ENCODE peak calls at places on chromosomes 12 and 14, in four cellular contexts. Z is GM12865; U is kidney epithelial cell; P is CD8-positive, alpha-beta T cell. O is an unnamed sample.

GRCh38 chr14:83255015-83255726 is 1721.5 kb upstream of the SEL1L start:
- DNase-seq in Z (peak), U (peak), P (no peak), O (no peak)

GRCh38 chr12:50302686-50303085 is 19.4 kb upstream of the LIMA1 start:
- DNase-seq in Z (no peak), U (no peak), P (no peak), O (no peak)

GRCh38 chr14:92247347-92247746 is 75.6 kb upstream of the SLC24A4 start:
- DNase-seq in Z (no peak), U (no peak), P (no peak), O (no peak)

GRCh38 chr12:50542448-50542847 is 37.7 kb downstream of the DIP2B start:
- DNase-seq in Z (peak), U (no peak), P (no peak), O (no peak)

GRCh38 chr12:513446-513845 is 53.7 kb downstream of the B4GALNT3 start:
- DNase-seq in Z (no peak), U (no peak), P (no peak), O (no peak)

GRCh38 chr14:67577181-67577580 is 22.9 kb downstream of the PIGH start:
- DNase-seq in Z (no peak), U (no peak), P (no peak), O (no peak)

GRCh38 chr14:92513204-92513965 is at the start of gene RIN3:
- DNase-seq in Z (peak), U (no peak), P (no peak), O (no peak)

GRCh38 chr12:45257185-45257585 is 41.3 kb downstream of the ANO6 start:
- DNase-seq in Z (peak), U (no peak), P (no peak), O (no peak)

GRCh38 chr12:43676183-43676813 is 82.3 kb downstream of the PUS7L start:
- DNase-seq in Z (peak), U (no peak), P (no peak), O (peak)

GRCh38 chr14:88895116-88895515 is 70.7 kb downstream of the TTC8 start:
- DNase-seq in Z (no peak), U (no peak), P (no peak), O (no peak)

GRCh38 chr14:39233680-39234326 is at the start of gene MIA2:
- DNase-seq in Z (no peak), U (no peak), P (no peak), O (no peak)
- H3K4me3 ChIP-seq in Z (no peak), U (peak), P (no peak), O (no peak)

GRCh38 chr14:104964546-104964945 is 13.6 kb downstream of the AHNAK2 start:
- DNase-seq in Z (no peak), U (no peak), P (no peak), O (no peak)
- TF ChIP-seq CTCF in Z (no peak), U (no peak), P (no peak), O (no peak)

DNA sequence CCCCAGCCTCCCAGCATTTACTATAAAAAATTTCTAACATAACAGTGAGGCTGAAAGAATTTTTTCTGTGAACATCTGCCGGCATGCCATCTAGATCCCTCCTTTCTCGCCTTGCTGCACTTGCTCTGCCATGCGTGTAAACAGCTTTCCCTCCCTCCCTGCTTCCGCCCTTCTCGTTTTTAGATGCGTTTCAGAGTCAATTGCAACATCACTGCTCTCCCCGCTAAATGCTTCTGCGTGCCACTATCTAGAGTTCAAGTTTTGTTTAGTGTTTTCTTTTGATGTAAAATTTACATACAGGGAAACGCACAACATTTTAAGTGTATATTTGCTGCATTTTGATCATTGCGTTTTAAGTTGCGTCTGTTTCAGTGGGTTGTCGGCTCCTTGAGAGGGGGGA is 83.6 kb downstream of the CCDC92 start:
- DNase-seq in Z (no peak), U (no peak), P (no peak), O (no peak)
- H3K4me3 ChIP-seq in Z (no peak), U (no peak), P (no peak), O (no peak)

DNA sequence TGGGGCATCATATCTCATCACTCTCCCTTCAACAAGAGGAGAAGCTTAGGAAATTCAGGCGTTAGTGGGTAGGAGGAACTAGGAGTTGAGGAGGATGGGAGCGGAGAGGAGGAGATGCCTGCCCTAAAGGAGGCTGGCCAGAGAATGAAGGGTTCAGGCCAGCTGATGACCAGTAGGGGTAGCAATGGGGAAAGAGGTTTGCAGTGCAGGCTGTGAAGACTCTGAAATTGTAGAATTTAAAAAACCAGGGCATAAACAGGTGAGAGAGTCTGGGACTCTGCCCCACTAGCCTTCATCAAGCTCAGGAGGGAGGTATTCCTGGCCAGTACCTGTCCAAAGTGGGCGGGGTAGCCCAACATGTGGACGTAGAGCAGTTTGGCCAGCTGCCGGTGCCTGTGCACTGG is 807 bp downstream of the AP1G2 start:
- DNase-seq in Z (no peak), U (no peak), P (no peak), O (no peak)
- TF ChIP-seq CTCF in Z (no peak), U (peak), P (no peak), O (no peak)